ENCODE peak calls at places on chromosomes 5 and 9, in four cellular contexts. H is OCI-LY7, E is hepatocyte, Y is astrocyte. I is an unnamed sample.

GRCh38 chr9:129451669-129452068 is 169.2 kb downstream of the C9orf50 start:
- DNase-seq in H (no peak), Y (no peak), E (no peak), I (peak; percentile 53)

GRCh38 chr5:172798422-172799215 is 27.6 kb upstream of the DUSP1 start:
- DNase-seq in H (no peak), Y (peak; percentile 94), E (no peak), I (peak; percentile 94)

GRCh38 chr9:91113026-91113425 is 248.7 kb downstream of the AUH start:
- DNase-seq in H (no peak), E (no peak), Y (no peak), I (no peak)

GRCh38 chr5:53985796-53986195 is 324.6 kb downstream of the ARL15 start:
- DNase-seq in E (no peak), H (no peak), Y (no peak), I (no peak)

GRCh38 chr9:95857122-95857521 is 18.4 kb upstream of the ERCC6L2 start:
- DNase-seq in E (peak; percentile 86), H (no peak), Y (peak; percentile 67), I (no peak)

GRCh38 chr5:91296691-91297143 is 86.4 kb downstream of the ARRDC3 start:
- DNase-seq in H (no peak), Y (peak; percentile 87), E (no peak), I (peak; percentile 86)

GRCh38 chr9:31601666-31602065 is 782.8 kb upstream of the ACO1 start:
- DNase-seq in H (no peak), Y (no peak), E (no peak), I (no peak)

GRCh38 chr5:136058031-136058971 is 29.5 kb downstream of the TGFBI start:
- DNase-seq in Y (peak; percentile 99), E (peak; percentile 93), H (no peak), I (peak; percentile 93)

GRCh38 chr9:18275313-18275990 is 198.5 kb upstream of the ADAMTSL1 start:
- DNase-seq in H (no peak), Y (no peak), E (no peak), I (no peak)

GRCh38 chr5:130189961-130190360 is 285.7 kb downstream of the CHSY3 start:
- DNase-seq in Y (no peak), E (no peak), H (no peak), I (no peak)

GRCh38 chr5:93186031-93186682 is 394.9 kb downstream of the NR2F1-AS1 start:
- DNase-seq in Y (peak; percentile 93), H (no peak), E (no peak), I (peak; percentile 58)

GRCh38 chr5:154868702-154869101 is 10.3 kb downstream of the CNOT8 start:
- DNase-seq in H (peak; percentile 7), E (peak; percentile 20), Y (no peak), I (peak; percentile 29)

GRCh38 chr5:98714710-98715109 is 58.8 kb upstream of the RGMB start:
- DNase-seq in E (no peak), H (no peak), Y (no peak), I (no peak)

GRCh38 chr9:91192379-91192775 is 169.3 kb downstream of the AUH start:
- DNase-seq in Y (peak; percentile 26), H (peak; percentile 62), E (no peak), I (no peak)

GRCh38 chr9:86795861-86796497 is 151.3 kb downstream of the GAS1 start:
- DNase-seq in E (peak; percentile 37), Y (peak; percentile 60), H (no peak), I (peak; percentile 72)

GRCh38 chr9:21965401-21965951 is 28.7 kb downstream of the CDKN2A start:
- DNase-seq in Y (peak; percentile 65), E (peak; percentile 81), H (no peak), I (peak; percentile 97)

GRCh38 chr9:125435776-125436612 is 174.4 kb downstream of the GAPVD1 start:
- DNase-seq in E (no peak), Y (no peak), H (no peak), I (peak; percentile 68)

GRCh38 chr9:8816361-8816760 is 1016.8 kb upstream of the DMAC1 start:
- DNase-seq in Y (no peak), H (no peak), E (no peak), I (no peak)

GRCh38 chr5:66653380-66653779 is 57.2 kb downstream of the MAST4 start:
- DNase-seq in Y (peak; percentile 71), E (peak; percentile 6), H (no peak), I (peak; percentile 15)

GRCh38 chr5:179256229-179257189 is 88.8 kb downstream of the ADAMTS2 start:
- DNase-seq in Y (no peak), H (no peak), E (no peak), I (peak; percentile 76)
- H3K4me2 ChIP-seq in Y (no peak overlapping the region), H (no peak overlapping the region), E (no peak overlapping the region), I (no peak overlapping the region)

GRCh38 chr9:101311759-101312420 is 72.9 kb downstream of the BAAT start:
- DNase-seq in E (peak; percentile 94), Y (peak; percentile 53), H (peak; percentile 85), I (peak; percentile 47)
- TF ChIP-seq CTCF in E (peak; percentile 82), Y (peak; percentile 64), H (peak; percentile 89), I (peak; percentile 65)

DNA sequence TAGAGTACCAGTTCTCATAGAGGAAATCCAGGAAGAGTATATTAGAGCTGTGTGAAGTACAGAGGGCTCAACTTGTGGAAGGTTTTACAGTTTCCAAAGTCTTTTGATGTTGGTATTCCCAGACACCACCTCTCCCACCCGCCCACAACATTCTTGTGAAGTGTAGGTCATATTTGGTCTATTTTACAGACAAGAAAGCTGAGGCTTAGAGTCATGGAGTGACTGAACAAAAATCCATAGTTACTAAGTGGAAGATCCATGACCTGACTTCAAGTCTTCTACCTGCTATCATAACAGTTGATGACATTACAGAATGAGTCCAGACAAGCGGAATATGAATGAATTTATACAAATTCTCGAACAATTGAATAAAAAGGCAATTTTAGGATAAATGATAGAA is 187.1 kb upstream of the RPS23 start:
- DNase-seq in E (no peak), H (no peak), Y (peak; percentile 51), I (no peak)
- H3K4me2 ChIP-seq in E (no peak overlapping the region), H (no peak overlapping the region), Y (no peak overlapping the region), I (no peak overlapping the region)

DNA sequence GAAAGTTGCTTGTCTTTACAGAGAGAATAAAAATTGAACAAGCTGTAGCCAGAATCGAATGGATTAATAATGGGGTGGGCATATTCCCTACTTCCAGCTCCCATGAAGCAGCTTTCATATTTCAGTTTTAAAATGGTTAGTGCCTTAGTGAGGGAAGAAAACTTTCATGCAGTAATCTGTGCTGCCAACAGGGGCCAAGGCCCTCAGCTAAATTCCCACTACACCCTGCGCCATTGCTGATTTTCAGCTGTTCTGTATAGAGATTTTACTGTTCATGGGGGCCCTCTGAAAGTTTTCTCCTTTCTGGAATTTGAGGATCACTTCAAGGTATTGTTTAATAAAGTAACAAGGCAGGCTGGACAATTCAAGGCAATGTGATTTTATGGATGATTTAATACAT is 58.2 kb downstream of the CAST start:
- DNase-seq in Y (no peak), H (no peak), E (no peak), I (no peak)
- TF ChIP-seq CTCF in Y (no peak), H (peak; percentile 25), E (no peak), I (peak; percentile 19)

GRCh38 chr9:88748566-88749238 is 213.7 kb downstream of the NXNL2 start:
- DNase-seq in Y (peak; percentile 65), H (no peak), E (peak; percentile 41), I (peak; percentile 85)
- H3K4me2 ChIP-seq in Y (no peak overlapping the region), H (no peak overlapping the region), E (no peak overlapping the region), I (peak overlapping the region; percentile 7)

GRCh38 chr5:891117-891836 is 1.3 kb downstream of the BRD9 start:
- DNase-seq in E (no peak), H (no peak), Y (no peak), I (peak; percentile 84)

GRCh38 chr5:892390-893136 is at the start of the genes BRD9 and TRIP13:
- DNase-seq in E (peak; percentile 94), Y (peak; percentile 52), H (peak; percentile 89), I (peak; percentile 100)

GRCh38 chr5:893137-893506 is 438 bp downstream of the TRIP13 start:
- DNase-seq in H (peak; percentile 20), E (no peak), Y (no peak), I (peak; percentile 83)

GRCh38 chr5:893711-894110 is 1.0 kb downstream of the TRIP13 start:
- DNase-seq in H (peak; percentile 45), Y (no peak), E (no peak), I (peak; percentile 54)

DNA sequence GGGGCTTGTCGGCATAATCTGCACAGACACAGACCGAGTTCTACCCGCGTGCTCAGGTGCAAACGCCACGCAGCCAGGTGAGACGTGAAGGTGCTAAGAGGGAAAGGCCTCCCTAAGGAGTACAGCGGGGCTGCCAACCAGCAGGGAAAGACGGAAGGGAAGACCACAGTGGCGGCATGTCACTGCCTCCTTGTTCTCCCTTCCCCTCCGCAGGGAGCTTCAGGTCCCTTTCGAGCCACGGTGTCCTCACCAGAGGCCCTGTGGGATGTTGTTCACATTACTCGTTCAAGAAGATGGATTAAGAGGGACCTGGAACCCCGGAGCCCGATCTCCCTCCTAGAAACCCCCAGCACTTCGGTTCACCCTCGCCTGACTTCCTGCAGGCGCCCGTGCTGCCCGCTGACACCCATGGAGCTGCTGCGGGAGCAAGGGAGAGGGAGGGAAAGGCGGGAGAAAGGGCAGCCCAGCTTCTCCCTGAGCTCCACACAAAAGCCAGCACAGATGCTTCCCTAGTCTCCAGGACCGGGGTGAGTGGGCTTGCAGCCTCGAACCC is 688 bp downstream of the BRD9 start:
- DNase-seq in H (peak; percentile 24), Y (no peak), E (peak; percentile 38), I (peak; percentile 96)
- TF ChIP-seq CTCF in H (no peak), Y (no peak), E (no peak), I (no peak)

GRCh38 chr5:59097116-59097515 is 514.2 kb downstream of the RAB3C start:
- DNase-seq in Y (peak; percentile 70), H (no peak), E (no peak), I (peak; percentile 27)

GRCh38 chr5:59100875-59101274 is 518.0 kb downstream of the RAB3C start:
- DNase-seq in Y (no peak), H (no peak), E (no peak), I (no peak)

GRCh38 chr5:59099995-59100345 is 517.1 kb downstream of the RAB3C start:
- DNase-seq in E (no peak), Y (no peak), H (no peak), I (no peak)

GRCh38 chr5:59099270-59099994 is 516.6 kb downstream of the RAB3C start:
- DNase-seq in H (no peak), E (peak; percentile 43), Y (peak; percentile 86), I (peak; percentile 37)

GRCh38 chr5:59098743-59099142 is 515.9 kb downstream of the RAB3C start:
- DNase-seq in H (no peak), E (no peak), Y (no peak), I (no peak)
- H3K4me2 ChIP-seq in H (no peak overlapping the region), E (no peak overlapping the region), Y (peak overlapping the region; percentile 49), I (no peak overlapping the region)

DNA sequence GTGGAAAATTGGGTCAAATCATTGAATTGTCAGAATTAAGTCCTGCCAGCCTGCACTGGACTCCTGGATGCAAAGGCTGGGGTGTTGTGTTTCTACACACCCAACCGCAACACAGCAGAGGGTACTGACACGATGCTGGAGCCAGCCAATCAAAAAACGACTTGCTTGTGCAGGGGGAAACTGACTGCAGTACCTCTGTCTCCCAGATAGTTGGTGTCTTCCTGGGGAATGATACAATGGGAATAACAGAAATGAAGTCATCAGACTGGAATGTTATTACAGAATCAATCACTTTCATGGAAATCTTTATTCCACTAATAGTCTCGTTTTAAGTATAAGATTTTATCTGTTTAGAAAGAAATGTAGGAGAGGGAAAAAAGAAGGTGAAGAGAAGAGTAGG is 330.3 kb downstream of the MLLT3 start:
- DNase-seq in Y (peak; percentile 64), E (no peak), H (no peak), I (no peak)
- TF ChIP-seq CTCF in Y (peak; percentile 50), E (no peak), H (no peak), I (peak; percentile 52)

GRCh38 chr5:83552275-83552674 is 80.7 kb downstream of the VCAN start:
- DNase-seq in E (no peak), H (no peak), Y (no peak), I (no peak)
- H3K4me2 ChIP-seq in E (peak overlapping the region; percentile 6), H (no peak overlapping the region), Y (no peak overlapping the region), I (no peak overlapping the region)

I was measured in osteoblast.